ENCODE peak calls at places on chromosome 19, in four cellular contexts. V, G, O and D are unnamed samples. For H3K79me2, the result is how much of the 10 kb centered on the place peaks cover.

GRCh38 chr19:18194554-18195238 is 1.7 kb downstream of the MPV17L2 start:
- DNase-seq in O (no peak), V (peak), G (peak), D (peak)

GRCh38 chr19:42555317-42555716 is 27.0 kb upstream of the CEACAM1 start:
- DNase-seq in V (no peak), G (peak), O (no peak), D (no peak)

GRCh38 chr19:33292595-33293254 is 9.6 kb downstream of the CEBPA start:
- DNase-seq in O (no peak), G (no peak), V (no peak), D (no peak)

GRCh38 chr19:29525901-29526729 is at the start of gene VSTM2B:
- DNase-seq in O (no peak), V (peak), G (peak), D (no peak)

GRCh38 chr19:29262085-29262484 is 49.1 kb upstream of the UQCRFS1 start:
- DNase-seq in O (no peak), G (no peak), V (no peak), D (no peak)

GRCh38 chr19:18723871-18724377 is 40.4 kb downstream of the CRTC1 start:
- DNase-seq in V (no peak), O (no peak), G (no peak), D (no peak)

GRCh38 chr19:12864721-12865715 is 16.2 kb downstream of the DNASE2 start:
- DNase-seq in G (no peak), V (no peak), O (no peak), D (peak)

GRCh38 chr19:19562665-19563347 is 24.7 kb downstream of the CILP2 start:
- DNase-seq in V (no peak), O (no peak), G (peak), D (peak)

GRCh38 chr19:34667349-34668076 is 9.4 kb downstream of the SCGB2B2 start:
- DNase-seq in V (peak), O (no peak), G (no peak), D (no peak)

GRCh38 chr19:2477141-2477710 is 1.3 kb downstream of the GADD45B start:
- DNase-seq in G (peak), V (no peak), O (peak), D (peak)

GRCh38 chr19:34832581-34833112 is 59.6 kb upstream of the ZNF599 start:
- DNase-seq in V (no peak), G (no peak), O (no peak), D (no peak)

GRCh38 chr19:38089440-38089839 is 134.6 kb downstream of the DPF1 start:
- DNase-seq in G (no peak), V (no peak), O (no peak), D (no peak)

GRCh38 chr19:38745316-38745715 is 1.0 kb upstream of the CAPN12 start:
- DNase-seq in G (no peak), V (no peak), O (no peak), D (no peak)

GRCh38 chr19:45177817-45178261 is at the start of gene TRAPPC6A:
- DNase-seq in O (no peak), G (no peak), V (no peak), D (no peak)

GRCh38 chr19:28940751-28941500 is 272.0 kb downstream of the UQCRFS1 start:
- DNase-seq in O (no peak), V (no peak), G (no peak), D (no peak)

GRCh38 chr19:55600336-55601028 is 394 bp downstream of the ZNF524 start:
- DNase-seq in G (peak), O (peak), V (no peak), D (peak)

GRCh38 chr19:50003810-50004419 is 21.3 kb downstream of the VRK3 start:
- DNase-seq in V (peak), O (peak), G (no peak), D (no peak)

GRCh38 chr19:31258211-31259052 is 90.8 kb downstream of the TSHZ3 start:
- DNase-seq in O (no peak), G (no peak), V (no peak), D (no peak)

GRCh38 chr19:1168562-1168873 is 5.5 kb downstream of the SBNO2 start:
- DNase-seq in G (no peak), V (no peak), O (no peak), D (no peak)
- H3K4me2 ChIP-seq in G (no peak), V (no peak), O (no peak), D (no peak)

GRCh38 chr19:5296457-5297271 is 43.9 kb downstream of the PTPRS start:
- DNase-seq in V (no peak), O (no peak), G (no peak), D (peak)
- H3K79me2 ChIP-seq in V (under half), O (under half), G (half or more), D (under half)

DNA sequence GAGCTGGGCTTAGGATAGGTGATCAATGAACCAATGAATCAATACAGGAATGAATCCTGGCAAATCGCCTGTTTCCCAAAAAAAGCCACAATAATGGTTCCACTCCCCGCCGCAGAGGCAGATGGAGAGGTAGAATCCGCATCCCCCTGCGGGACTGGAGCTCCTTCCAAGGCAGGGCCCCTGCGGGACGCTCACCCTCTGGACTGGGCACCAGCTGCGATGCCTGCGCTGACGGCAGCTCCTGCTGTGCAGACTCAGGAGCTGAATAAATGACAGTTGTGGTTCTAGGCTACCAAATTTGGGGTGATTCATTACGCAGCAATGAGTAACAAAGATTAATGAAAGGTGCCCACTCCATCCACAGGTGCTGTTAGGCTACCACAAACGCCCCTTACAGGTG is 8.8 kb upstream of the CDC34 start:
- DNase-seq in G (no peak), V (no peak), O (no peak), D (no peak)
- H3K4me2 ChIP-seq in G (no peak), V (no peak), O (no peak), D (no peak)

GRCh38 chr19:10727599-10728250 is 9.8 kb downstream of the DNM2 start:
- DNase-seq in G (no peak), O (no peak), V (no peak), D (no peak)
- H3K79me2 ChIP-seq in G (half or more), O (half or more), V (half or more), D (half or more)